ENCODE peak calls at places on chromosomes 5 and 9, in five cellular contexts. G is lung, Z is H1, T is tibial artery, S is A673. A is an unnamed sample.

GRCh38 chr5:134111741-134112647 is 2.5 kb upstream of the TCF7 start:
- DNase-seq in T (no peak), S (no peak), Z (no peak), G (no peak), A (peak)

GRCh38 chr9:76896035-76896434 is 9.9 kb downstream of the PRUNE2 start:
- DNase-seq in S (no peak), G (no peak), T (no peak), Z (no peak), A (no peak)

GRCh38 chr9:93206576-93207155 is 22.7 kb downstream of the WNK2 start:
- DNase-seq in Z (no peak), S (no peak), G (no peak), T (no peak), A (no peak)

GRCh38 chr5:35518104-35518503 is 99.6 kb upstream of the SPEF2 start:
- DNase-seq in T (peak), S (no peak), G (no peak), Z (no peak), A (no peak)

GRCh38 chr5:97101189-97101910 is 41.1 kb downstream of the LIX1 start:
- DNase-seq in Z (no peak), G (no peak), T (no peak), S (no peak), A (peak)

GRCh38 chr9:19920401-19920800 is 131.6 kb upstream of the SLC24A2 start:
- DNase-seq in T (no peak), S (no peak), Z (no peak), G (no peak), A (no peak)

GRCh38 chr5:89878140-89878570 is 531.4 kb downstream of the CETN3 start:
- DNase-seq in Z (no peak), T (no peak), S (peak), G (no peak), A (peak)

GRCh38 chr5:154356256-154356655 is 89.5 kb upstream of the SAP30L start:
- DNase-seq in T (no peak), S (no peak), G (no peak), Z (no peak), A (peak)

GRCh38 chr5:71932131-71932635 is 175.1 kb upstream of the MAP1B start:
- DNase-seq in S (no peak), Z (no peak), G (no peak), T (peak), A (no peak)

GRCh38 chr5:135828793-135829150 is 5.7 kb upstream of the SLC25A48 start:
- DNase-seq in Z (no peak), S (no peak), T (no peak), G (peak), A (no peak)

GRCh38 chr5:96048763-96049162 is 87.1 kb upstream of the ELL2 start:
- DNase-seq in G (no peak), Z (no peak), T (no peak), S (peak), A (no peak)

DNA sequence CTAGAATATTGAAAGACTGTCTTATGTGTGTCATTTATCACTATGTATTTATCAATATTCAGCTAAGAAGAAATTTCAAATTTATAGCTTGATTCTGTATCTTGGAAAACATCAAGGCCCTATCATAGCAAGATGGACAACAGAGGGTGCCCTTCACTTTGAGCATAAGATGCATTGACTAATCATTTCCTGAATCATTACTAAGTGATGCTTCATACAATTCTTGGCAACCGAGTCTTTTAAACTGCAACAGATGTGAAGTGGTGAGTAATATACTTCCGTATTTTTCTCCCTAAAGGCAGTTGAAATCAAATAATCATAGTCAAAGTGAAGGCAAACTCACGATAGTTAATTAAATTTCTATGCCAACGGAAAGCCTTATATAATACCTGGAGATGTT is 318.6 kb upstream of the RGMB start:
- DNase-seq in S (peak), G (no peak), Z (no peak), T (no peak), A (peak)
- TF ChIP-seq CTCF in S (no peak), G (no peak), Z (no peak), T (no peak), A (peak)

DNA sequence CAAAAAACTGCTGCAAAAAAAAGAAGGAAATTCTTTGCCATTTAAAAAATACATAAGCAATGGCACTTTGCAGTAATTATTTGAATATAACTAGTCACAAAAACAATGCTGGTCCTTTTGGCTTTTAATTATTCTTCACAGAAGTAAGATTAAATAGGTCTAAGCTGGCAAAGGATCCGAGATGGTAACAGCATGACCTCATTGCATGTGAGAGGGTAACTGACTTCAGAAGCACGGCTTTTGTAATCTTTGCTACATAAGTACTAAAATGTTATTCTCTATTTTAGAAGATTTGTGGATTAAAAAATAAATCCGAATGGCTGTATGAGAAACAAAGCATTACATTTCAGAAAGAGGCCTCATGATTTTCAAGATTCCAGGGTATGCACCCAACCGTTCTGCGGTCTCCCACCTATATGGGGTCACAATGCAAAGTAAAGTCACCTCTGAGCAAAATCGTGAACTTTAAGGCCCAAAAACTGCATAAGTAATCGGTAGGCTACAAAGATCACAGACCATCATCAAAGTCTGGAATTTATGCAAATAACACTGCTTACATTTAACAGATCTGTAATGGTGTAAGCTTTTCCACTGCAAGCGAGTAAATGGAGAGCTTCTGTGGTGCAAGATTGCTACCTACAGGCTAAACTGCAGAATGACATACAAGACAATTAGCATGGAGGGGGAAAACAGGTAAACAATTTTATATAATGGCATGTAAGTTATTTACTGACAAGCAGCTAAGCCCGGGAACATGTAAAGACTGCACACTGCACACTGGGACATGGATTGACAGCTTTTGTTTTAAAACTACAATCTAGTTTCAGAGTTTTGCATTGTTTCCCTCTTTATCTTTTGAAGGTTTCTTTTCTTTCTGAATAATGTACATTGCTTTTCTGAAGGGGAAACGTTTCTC is 231.6 kb downstream of the SLF1 start:
- DNase-seq in S (peak), G (no peak), T (no peak), Z (no peak), A (peak)
- H3K27ac ChIP-seq in S (no peak), G (no peak), T (no peak), Z (no peak), A (no peak)

GRCh38 chr9:95764920-95765319 is 110.6 kb upstream of the ERCC6L2 start:
- DNase-seq in Z (no peak), G (no peak), S (no peak), T (no peak), A (no peak)

GRCh38 chr9:95763983-95764382 is 111.5 kb upstream of the ERCC6L2 start:
- DNase-seq in T (no peak), G (no peak), Z (no peak), S (no peak), A (no peak)

GRCh38 chr9:95762322-95762721 is 113.2 kb upstream of the ERCC6L2 start:
- DNase-seq in S (no peak), T (no peak), Z (no peak), G (no peak), A (no peak)

GRCh38 chr9:95763006-95763405 is 112.5 kb upstream of the ERCC6L2 start:
- DNase-seq in T (no peak), G (no peak), Z (no peak), S (no peak), A (no peak)

DNA sequence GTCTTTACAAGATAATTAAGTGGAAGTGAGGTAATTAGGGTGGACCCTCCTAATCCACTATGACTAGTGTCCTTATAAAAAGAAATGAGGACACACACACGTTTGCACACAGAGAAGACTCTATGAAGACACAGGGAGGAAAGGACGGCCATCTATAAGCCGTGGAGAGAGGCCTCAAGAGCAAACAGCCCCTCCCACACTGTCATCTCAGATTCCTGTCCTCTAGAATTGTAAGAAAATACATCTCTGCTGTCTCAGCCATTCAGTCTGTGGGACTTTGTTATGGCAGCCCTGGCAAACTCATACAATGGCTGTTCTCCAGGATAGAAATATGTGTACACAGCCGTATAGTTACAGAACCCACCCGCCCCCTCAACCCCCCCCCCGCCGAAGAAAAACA is 111.0 kb upstream of the ERCC6L2 start:
- DNase-seq in Z (no peak), S (no peak), T (no peak), G (no peak), A (no peak)
- TF ChIP-seq CTCF in Z (no peak), S (no peak), T (no peak), G (no peak), A (no peak)

GRCh38 chr5:140178482-140179116 is 3.6 kb downstream of the CYSTM1 start:
- DNase-seq in G (no peak), S (no peak), T (no peak), Z (no peak), A (no peak)
- H3K27ac ChIP-seq in G (no peak), S (no peak), T (peak), Z (no peak), A (no peak)

GRCh38 chr9:2228132-2228531 is 213.0 kb downstream of the SMARCA2 start:
- DNase-seq in S (peak), Z (peak), T (no peak), G (peak), A (no peak)
- TF ChIP-seq CTCF in S (peak), Z (peak), T (no peak), G (no peak), A (peak)

DNA sequence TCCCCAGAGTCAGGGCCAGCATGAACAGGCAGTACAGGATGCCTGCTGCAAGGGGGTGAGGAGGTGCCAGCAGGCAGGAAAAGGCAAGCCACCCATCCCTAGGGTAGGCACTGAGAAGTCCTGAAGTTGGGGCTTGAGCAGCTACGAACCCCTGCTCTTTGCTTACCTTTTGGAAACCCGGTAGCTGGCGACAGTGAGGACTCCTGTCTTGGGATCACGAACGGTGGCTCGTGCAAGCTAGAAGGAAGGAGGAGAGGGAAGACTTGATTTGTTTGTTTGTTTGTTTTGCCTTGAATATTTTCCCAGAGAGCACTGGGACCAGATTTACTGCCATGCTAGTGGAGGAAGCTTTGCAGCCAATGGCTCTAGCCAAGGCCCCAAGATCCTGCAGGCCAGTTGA is 23.7 kb downstream of the P4HA2 start:
- DNase-seq in S (no peak), G (no peak), Z (no peak), T (no peak), A (no peak)
- H3K27ac ChIP-seq in S (no peak), G (no peak), Z (no peak), T (no peak), A (no peak)

GRCh38 chr9:37034938-37035471 is 937 bp upstream of the PAX5 start:
- DNase-seq in S (no peak), Z (peak), G (no peak), T (no peak), A (no peak)
- TF ChIP-seq CTCF in S (no peak), Z (no peak), G (no peak), T (no peak), A (no peak)

GRCh38 chr5:14706615-14707021 is 42.1 kb downstream of the OTULIN start:
- DNase-seq in Z (no peak), S (no peak), G (no peak), T (no peak), A (peak)

GRCh38 chr5:14702238-14702839 is 37.8 kb downstream of the OTULIN start:
- DNase-seq in S (no peak), T (no peak), Z (no peak), G (no peak), A (no peak)

GRCh38 chr5:14707811-14708210 is 43.3 kb downstream of the OTULIN start:
- DNase-seq in T (no peak), Z (no peak), S (no peak), G (no peak), A (no peak)

GRCh38 chr5:14708551-14708950 is 44.0 kb downstream of the OTULIN start:
- DNase-seq in T (no peak), S (no peak), G (no peak), Z (no peak), A (no peak)

GRCh38 chr5:14705556-14705955 is 41.0 kb downstream of the OTULIN start:
- DNase-seq in G (no peak), S (no peak), T (no peak), Z (no peak), A (no peak)
- H3K27ac ChIP-seq in G (no peak), S (no peak), T (peak), Z (no peak), A (no peak)

DNA sequence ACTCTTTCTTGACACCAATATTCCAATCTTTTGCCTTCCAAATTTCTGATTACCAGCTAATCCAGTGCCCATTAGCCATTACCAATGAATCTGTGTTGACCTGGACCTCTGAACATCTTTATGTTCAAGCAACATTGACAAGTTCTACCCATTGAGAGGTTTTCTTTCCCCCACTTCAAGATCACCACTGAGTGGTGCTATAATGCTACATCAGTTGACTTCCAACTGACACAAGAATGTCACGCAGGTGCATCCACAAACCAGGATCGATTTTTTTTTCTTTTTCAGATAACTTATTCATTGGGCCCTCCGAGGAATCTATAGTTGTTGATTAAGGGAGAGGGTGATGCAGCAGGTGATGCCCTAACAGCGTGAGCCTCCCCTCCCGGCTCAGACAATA is 102.6 kb downstream of the SLC1A3 start:
- DNase-seq in Z (no peak), S (no peak), G (no peak), T (no peak), A (no peak)
- TF ChIP-seq CTCF in Z (peak), S (peak), G (no peak), T (no peak), A (no peak)

A was measured in brain microvascular endothelial cell.